ENCODE peak calls at places on chromosome 18, in five cellular contexts. U, X, N, G and C are unnamed samples. For H3K27me3, the result is how much of the 10 kb centered on the place peaks cover.

GRCh38 chr18:59459352-59460059 is 100.4 kb upstream of the LMAN1 start:
- DNase-seq in X (no peak), G (no peak), N (no peak), U (no peak), C (no peak)

GRCh38 chr18:32775628-32776027 is 2.8 kb upstream of the KLHL14 start:
- DNase-seq in X (no peak), U (no peak), N (no peak), G (no peak), C (no peak)

GRCh38 chr18:55415258-55415871 is 172.6 kb downstream of the TCF4 start:
- DNase-seq in N (peak), G (peak), X (peak), U (no peak), C (peak)

GRCh38 chr18:67513285-67513684 is 3.2 kb downstream of the DSEL start:
- DNase-seq in G (no peak), N (no peak), U (no peak), X (no peak), C (no peak)

GRCh38 chr18:36051760-36052159 is 15.6 kb downstream of the RPRD1A start:
- DNase-seq in U (no peak), G (no peak), N (no peak), X (no peak), C (no peak)

GRCh38 chr18:59272971-59273935 is at the start of gene RAX:
- DNase-seq in X (no peak), U (no peak), G (no peak), N (no peak), C (peak)

GRCh38 chr18:8747440-8747937 is 42.1 kb downstream of the MTCL1 start:
- DNase-seq in N (no peak), U (peak), G (no peak), X (no peak), C (no peak)

GRCh38 chr18:73756256-73757091 is 391.2 kb downstream of the FBXO15 start:
- DNase-seq in G (no peak), N (no peak), X (no peak), U (no peak), C (no peak)

GRCh38 chr18:44564922-44565321 is 115.8 kb upstream of the SETBP1 start:
- DNase-seq in N (no peak), U (peak), X (no peak), G (no peak), C (peak)

GRCh38 chr18:77054288-77054605 is 78.3 kb downstream of the MBP start:
- DNase-seq in G (no peak), X (no peak), U (no peak), N (no peak), C (no peak)

GRCh38 chr18:286515-287310 is 18.9 kb upstream of the THOC1 start:
- DNase-seq in U (no peak), N (no peak), X (no peak), G (no peak), C (no peak)

GRCh38 chr18:62744076-62744705 is 28.9 kb downstream of the PHLPP1 start:
- DNase-seq in N (no peak), U (no peak), X (no peak), G (no peak), C (peak)

GRCh38 chr18:24734058-24734457 is 273.6 kb downstream of the HRH4 start:
- DNase-seq in G (peak), U (no peak), X (no peak), N (no peak), C (no peak)

GRCh38 chr18:35005963-35006577 is 35.1 kb upstream of the MAPRE2 start:
- DNase-seq in N (no peak), G (no peak), X (no peak), U (no peak), C (no peak)

GRCh38 chr18:44852818-44853217 is 172.1 kb downstream of the SETBP1 start:
- DNase-seq in G (no peak), U (no peak), N (no peak), X (peak), C (no peak)

DNA sequence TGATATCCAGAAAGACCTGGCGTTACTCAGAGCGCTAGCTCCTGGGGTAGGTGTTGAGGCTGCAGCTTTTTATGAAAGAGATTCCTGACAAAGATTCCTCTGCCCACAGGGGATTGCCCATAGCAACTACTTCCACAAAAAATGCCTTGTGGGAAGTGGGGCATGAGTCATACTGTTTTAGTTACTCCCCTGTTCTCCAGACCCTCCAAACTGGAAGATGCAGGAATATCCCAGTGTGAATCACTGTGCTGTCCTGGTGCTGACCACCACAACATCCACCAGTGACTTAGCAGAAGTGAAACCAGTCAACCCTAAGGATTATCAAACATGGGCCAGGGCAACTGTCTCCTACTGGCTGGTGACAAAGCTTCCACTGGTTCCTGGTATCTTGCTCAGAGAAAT is 61.8 kb downstream of the CDH2 start:
- DNase-seq in X (no peak), G (no peak), N (no peak), U (peak), C (peak)
- H3K4me3 ChIP-seq in X (no peak), G (no peak), N (no peak), U (no peak), C (no peak)

GRCh38 chr18:79818631-79819030 is 20.9 kb downstream of the KCNG2 start:
- DNase-seq in N (no peak), X (no peak), G (no peak), U (no peak), C (no peak)

GRCh38 chr18:79818036-79818435 is 20.3 kb downstream of the KCNG2 start:
- DNase-seq in G (no peak), X (no peak), N (no peak), U (no peak), C (no peak)

GRCh38 chr18:79817607-79817998 is 19.9 kb downstream of the KCNG2 start:
- DNase-seq in N (no peak), U (no peak), G (no peak), X (no peak), C (no peak)

GRCh38 chr18:79819951-79820351 is 22.2 kb downstream of the KCNG2 start:
- DNase-seq in G (no peak), X (no peak), U (no peak), N (no peak), C (no peak)

GRCh38 chr18:79819064-79819725 is 21.5 kb downstream of the KCNG2 start:
- DNase-seq in X (no peak), U (no peak), G (no peak), N (no peak), C (no peak)
- H3K27me3 ChIP-seq in X (under half), U (under half), G (under half), N (under half), C (under half)

GRCh38 chr18:49564435-49564834 is 2.6 kb downstream of the LIPG start:
- DNase-seq in G (no peak), U (no peak), N (no peak), X (no peak), C (no peak)

GRCh38 chr18:49563701-49564100 is 1.8 kb downstream of the LIPG start:
- DNase-seq in N (no peak), X (no peak), U (no peak), G (no peak), C (no peak)

GRCh38 chr18:49566217-49566616 is 4.4 kb downstream of the LIPG start:
- DNase-seq in G (no peak), U (no peak), N (no peak), X (no peak), C (no peak)

GRCh38 chr18:49565656-49566055 is 3.8 kb downstream of the LIPG start:
- DNase-seq in N (no peak), U (no peak), G (peak), X (peak), C (peak)

DNA sequence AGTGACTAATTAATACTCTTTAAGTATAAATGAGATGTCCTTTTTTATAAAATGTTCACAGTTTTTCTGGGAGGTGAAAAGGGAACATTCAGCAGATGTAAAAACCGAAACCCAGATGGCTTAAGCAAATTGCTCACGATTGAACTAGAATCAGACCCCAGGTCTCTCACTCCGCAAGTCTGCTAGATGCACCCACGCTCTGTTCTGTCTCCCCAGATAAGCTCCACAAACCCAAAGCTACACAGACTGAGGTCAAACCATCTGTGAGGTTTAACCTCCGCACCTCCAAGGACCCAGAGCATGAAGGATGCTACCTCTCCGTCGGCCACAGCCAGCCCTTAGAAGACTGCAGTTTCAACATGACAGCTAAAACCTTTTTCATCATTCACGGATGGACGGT is 3.2 kb downstream of the LIPG start:
- DNase-seq in X (no peak), G (no peak), U (no peak), N (no peak), C (no peak)
- H3K4me3 ChIP-seq in X (no peak), G (no peak), U (no peak), N (no peak), C (no peak)

GRCh38 chr18:50558157-50558556 is 1.7 kb upstream of the MAPK4 start:
- DNase-seq in G (no peak), U (no peak), X (no peak), N (no peak), C (no peak)
- H3K27me3 ChIP-seq in G (under half), U (under half), X (under half), N (under half), C (under half)

GRCh38 chr18:23623040-23623439 is 36.7 kb upstream of the NPC1 start:
- DNase-seq in U (no peak), G (no peak), X (no peak), N (no peak), C (no peak)

GRCh38 chr18:23618862-23619387 is 32.6 kb upstream of the NPC1 start:
- DNase-seq in G (no peak), X (peak), N (no peak), U (no peak), C (no peak)

GRCh38 chr18:23616258-23616657 is 30.0 kb upstream of the NPC1 start:
- DNase-seq in G (no peak), X (no peak), U (no peak), N (no peak), C (no peak)

GRCh38 chr18:23617412-23618009 is 31.2 kb upstream of the NPC1 start:
- DNase-seq in U (no peak), G (no peak), N (no peak), X (no peak), C (no peak)

GRCh38 chr18:23619388-23619873 is 33.1 kb upstream of the NPC1 start:
- DNase-seq in N (no peak), G (no peak), U (no peak), X (peak), C (no peak)
- H3K4me3 ChIP-seq in N (peak), G (peak), U (peak), X (peak), C (no peak)

GRCh38 chr18:57446322-57446721 is 11.1 kb downstream of the ONECUT2 start:
- DNase-seq in U (no peak), N (no peak), G (no peak), X (no peak), C (no peak)

GRCh38 chr18:57447154-57447621 is 12.0 kb downstream of the ONECUT2 start:
- DNase-seq in G (no peak), U (no peak), N (no peak), X (no peak), C (no peak)

GRCh38 chr18:57444301-57444759 is 9.2 kb downstream of the ONECUT2 start:
- DNase-seq in N (no peak), G (no peak), X (no peak), U (no peak), C (no peak)

GRCh38 chr18:57443716-57444115 is 8.5 kb downstream of the ONECUT2 start:
- DNase-seq in G (no peak), X (no peak), N (no peak), U (no peak), C (no peak)

DNA sequence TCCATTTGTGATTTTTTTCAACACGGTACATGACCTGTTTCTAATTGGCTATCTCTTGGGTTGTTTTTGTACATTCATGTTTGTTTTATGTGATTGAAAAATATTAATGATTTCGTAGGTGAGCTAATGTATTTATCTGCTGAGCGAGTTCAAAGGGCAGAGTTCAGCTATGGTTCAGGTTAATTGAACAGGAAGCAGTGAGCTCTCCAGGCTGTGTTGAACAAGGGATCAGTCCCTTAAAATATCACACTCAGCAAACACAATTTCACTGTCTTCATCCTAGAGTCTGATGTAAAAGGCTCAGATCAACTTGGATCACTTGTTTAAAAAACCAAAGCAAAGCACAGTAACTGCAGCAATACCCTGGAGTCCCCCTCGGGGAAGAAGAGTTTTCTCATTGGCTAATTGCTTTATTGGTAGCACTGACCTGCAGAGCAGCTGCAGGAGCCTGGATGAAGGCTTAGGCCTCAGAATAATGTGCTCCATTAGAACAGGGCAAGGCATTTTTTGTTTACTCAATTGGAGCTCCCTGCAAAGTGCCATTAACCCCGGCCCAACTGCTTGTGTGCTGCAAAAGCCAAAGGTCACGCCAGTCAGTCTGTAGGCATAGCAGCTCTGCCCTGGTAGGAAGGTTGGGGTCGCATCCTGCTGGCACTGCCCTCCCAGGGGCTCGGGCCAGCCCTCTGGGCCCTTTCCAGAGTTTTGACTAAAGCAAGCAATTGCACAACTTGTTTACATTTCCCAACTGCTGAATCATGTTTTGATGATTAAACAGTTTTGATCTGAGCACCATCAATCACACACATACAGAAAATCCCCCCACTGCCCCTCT is 10.5 kb downstream of the ONECUT2 start:
- DNase-seq in G (no peak), X (no peak), U (no peak), N (no peak), C (no peak)
- H3K27me3 ChIP-seq in G (under half), X (half or more), U (under half), N (under half), C (under half)